ENCODE peak calls at places on chromosomes 16 and 17, in nine cellular contexts. One of them, this sample, is unnamed.
A peak's percentile ranks its signal among the peaks of the same experiment; 100 is the strongest.

GRCh38 chr17:69606142-69606800 is 191.8 kb downstream of the MAP2K6 start:
- DNase-seq in AG04449: no peak
- DNase-seq in stimulated activated naive CD8-positive, alpha-beta T cell treated with anti-CD3 and anti-CD28 coated beads, Interleukin-15, Interleukin-2, amounts not matched to agents 100 U/mL and 50 U/mL, for 24 hours: no peak
- DNase-seq in fibroblast of the aortic adventitia: peak; percentile 9
- DNase-seq in stimulated activated CD4-positive, alpha-beta T cell treated with anti-CD3 and anti-CD28 coated beads, Interleukin-4, amount 100 ng/mL, for 24 hours: no peak
- DNase-seq in amniotic stem cell: no peak
- DNase-seq in activated T-helper 1 cell treated with anti-CD3 and anti-CD28 coated beads, Interleukin-2, amount 50 U/mL, for 16 hours: no peak
- DNase-seq in stimulated activated CD8-positive, alpha-beta memory T cell treated with anti-CD3 and anti-CD28 coated beads, Interleukin-4, amount 100 ng/mL, for 1 hour: no peak
- DNase-seq in GM12892: no peak
- DNase-seq in this sample: no peak

GRCh38 chr16:48576927-48577326 is 33.1 kb downstream of the N4BP1 start:
- DNase-seq in AG04449: no peak
- DNase-seq in GM12892: no peak
- DNase-seq in amniotic stem cell: no peak
- DNase-seq in fibroblast of the aortic adventitia: peak; percentile 30
- DNase-seq in stimulated activated naive CD8-positive, alpha-beta T cell treated with anti-CD3 and anti-CD28 coated beads, Interleukin-15, Interleukin-2, amounts not matched to agents 100 U/mL and 50 U/mL, for 24 hours: peak; percentile 45
- DNase-seq in stimulated activated CD4-positive, alpha-beta T cell treated with anti-CD3 and anti-CD28 coated beads, Interleukin-4, amount 100 ng/mL, for 24 hours: peak; percentile 34
- DNase-seq in activated T-helper 1 cell treated with anti-CD3 and anti-CD28 coated beads, Interleukin-2, amount 50 U/mL, for 16 hours: no peak
- DNase-seq in stimulated activated CD8-positive, alpha-beta memory T cell treated with anti-CD3 and anti-CD28 coated beads, Interleukin-4, amount 100 ng/mL, for 1 hour: no peak
- DNase-seq in this sample: no peak

GRCh38 chr16:49274936-49275730 is 6.5 kb downstream of the CBLN1 start:
- DNase-seq in AG04449: no peak
- DNase-seq in GM12892: no peak
- DNase-seq in stimulated activated CD8-positive, alpha-beta memory T cell treated with anti-CD3 and anti-CD28 coated beads, Interleukin-4, amount 100 ng/mL, for 1 hour: no peak
- DNase-seq in stimulated activated CD4-positive, alpha-beta T cell treated with anti-CD3 and anti-CD28 coated beads, Interleukin-4, amount 100 ng/mL, for 24 hours: no peak
- DNase-seq in stimulated activated naive CD8-positive, alpha-beta T cell treated with anti-CD3 and anti-CD28 coated beads, Interleukin-15, Interleukin-2, amounts not matched to agents 100 U/mL and 50 U/mL, for 24 hours: no peak
- DNase-seq in amniotic stem cell: no peak
- DNase-seq in fibroblast of the aortic adventitia: no peak
- DNase-seq in activated T-helper 1 cell treated with anti-CD3 and anti-CD28 coated beads, Interleukin-2, amount 50 U/mL, for 16 hours: no peak
- DNase-seq in this sample: no peak

GRCh38 chr16:79089735-79090284 is 510.7 kb downstream of the MAF start:
- DNase-seq in stimulated activated naive CD8-positive, alpha-beta T cell treated with anti-CD3 and anti-CD28 coated beads, Interleukin-15, Interleukin-2, amounts not matched to agents 100 U/mL and 50 U/mL, for 24 hours: peak; percentile 71
- DNase-seq in stimulated activated CD8-positive, alpha-beta memory T cell treated with anti-CD3 and anti-CD28 coated beads, Interleukin-4, amount 100 ng/mL, for 1 hour: peak; percentile 17
- DNase-seq in AG04449: no peak
- DNase-seq in stimulated activated CD4-positive, alpha-beta T cell treated with anti-CD3 and anti-CD28 coated beads, Interleukin-4, amount 100 ng/mL, for 24 hours: peak; percentile 74
- DNase-seq in activated T-helper 1 cell treated with anti-CD3 and anti-CD28 coated beads, Interleukin-2, amount 50 U/mL, for 16 hours: peak; percentile 29
- DNase-seq in amniotic stem cell: no peak
- DNase-seq in fibroblast of the aortic adventitia: no peak
- DNase-seq in GM12892: no peak
- DNase-seq in this sample: peak; percentile 93

GRCh38 chr17:73569758-73570319 is 74.4 kb downstream of the SDK2 start:
- DNase-seq in stimulated activated CD8-positive, alpha-beta memory T cell treated with anti-CD3 and anti-CD28 coated beads, Interleukin-4, amount 100 ng/mL, for 1 hour: no peak
- DNase-seq in activated T-helper 1 cell treated with anti-CD3 and anti-CD28 coated beads, Interleukin-2, amount 50 U/mL, for 16 hours: no peak
- DNase-seq in GM12892: no peak
- DNase-seq in stimulated activated naive CD8-positive, alpha-beta T cell treated with anti-CD3 and anti-CD28 coated beads, Interleukin-15, Interleukin-2, amounts not matched to agents 100 U/mL and 50 U/mL, for 24 hours: no peak
- DNase-seq in fibroblast of the aortic adventitia: no peak
- DNase-seq in AG04449: no peak
- DNase-seq in amniotic stem cell: no peak
- DNase-seq in stimulated activated CD4-positive, alpha-beta T cell treated with anti-CD3 and anti-CD28 coated beads, Interleukin-4, amount 100 ng/mL, for 24 hours: no peak
- DNase-seq in this sample: no peak

GRCh38 chr16:27458196-27458728 is 56.3 kb downstream of the IL21R start:
- DNase-seq in GM12892: no peak
- DNase-seq in amniotic stem cell: no peak
- DNase-seq in activated T-helper 1 cell treated with anti-CD3 and anti-CD28 coated beads, Interleukin-2, amount 50 U/mL, for 16 hours: no peak
- DNase-seq in AG04449: no peak
- DNase-seq in stimulated activated CD4-positive, alpha-beta T cell treated with anti-CD3 and anti-CD28 coated beads, Interleukin-4, amount 100 ng/mL, for 24 hours: no peak
- DNase-seq in stimulated activated naive CD8-positive, alpha-beta T cell treated with anti-CD3 and anti-CD28 coated beads, Interleukin-15, Interleukin-2, amounts not matched to agents 100 U/mL and 50 U/mL, for 24 hours: no peak
- DNase-seq in fibroblast of the aortic adventitia: no peak
- DNase-seq in stimulated activated CD8-positive, alpha-beta memory T cell treated with anti-CD3 and anti-CD28 coated beads, Interleukin-4, amount 100 ng/mL, for 1 hour: no peak
- DNase-seq in this sample: no peak

GRCh38 chr17:63928966-63929695 is 3.0 kb downstream of the CD79B start:
- DNase-seq in stimulated activated CD8-positive, alpha-beta memory T cell treated with anti-CD3 and anti-CD28 coated beads, Interleukin-4, amount 100 ng/mL, for 1 hour: no peak
- DNase-seq in AG04449: no peak
- DNase-seq in GM12892: no peak
- DNase-seq in stimulated activated CD4-positive, alpha-beta T cell treated with anti-CD3 and anti-CD28 coated beads, Interleukin-4, amount 100 ng/mL, for 24 hours: no peak
- DNase-seq in fibroblast of the aortic adventitia: no peak
- DNase-seq in amniotic stem cell: no peak
- DNase-seq in activated T-helper 1 cell treated with anti-CD3 and anti-CD28 coated beads, Interleukin-2, amount 50 U/mL, for 16 hours: no peak
- DNase-seq in stimulated activated naive CD8-positive, alpha-beta T cell treated with anti-CD3 and anti-CD28 coated beads, Interleukin-15, Interleukin-2, amounts not matched to agents 100 U/mL and 50 U/mL, for 24 hours: no peak
- DNase-seq in this sample: no peak

GRCh38 chr16:12917653-12918052 is 16.3 kb downstream of the SHISA9 start:
- DNase-seq in stimulated activated CD8-positive, alpha-beta memory T cell treated with anti-CD3 and anti-CD28 coated beads, Interleukin-4, amount 100 ng/mL, for 1 hour: no peak
- DNase-seq in activated T-helper 1 cell treated with anti-CD3 and anti-CD28 coated beads, Interleukin-2, amount 50 U/mL, for 16 hours: no peak
- DNase-seq in amniotic stem cell: no peak
- DNase-seq in AG04449: no peak
- DNase-seq in stimulated activated naive CD8-positive, alpha-beta T cell treated with anti-CD3 and anti-CD28 coated beads, Interleukin-15, Interleukin-2, amounts not matched to agents 100 U/mL and 50 U/mL, for 24 hours: no peak
- DNase-seq in fibroblast of the aortic adventitia: no peak
- DNase-seq in GM12892: no peak
- DNase-seq in stimulated activated CD4-positive, alpha-beta T cell treated with anti-CD3 and anti-CD28 coated beads, Interleukin-4, amount 100 ng/mL, for 24 hours: no peak
- DNase-seq in this sample: no peak

GRCh38 chr16:88010971-88011483 is 59.8 kb downstream of the BANP start:
- DNase-seq in AG04449: no peak
- DNase-seq in stimulated activated CD4-positive, alpha-beta T cell treated with anti-CD3 and anti-CD28 coated beads, Interleukin-4, amount 100 ng/mL, for 24 hours: no peak
- DNase-seq in stimulated activated CD8-positive, alpha-beta memory T cell treated with anti-CD3 and anti-CD28 coated beads, Interleukin-4, amount 100 ng/mL, for 1 hour: no peak
- DNase-seq in activated T-helper 1 cell treated with anti-CD3 and anti-CD28 coated beads, Interleukin-2, amount 50 U/mL, for 16 hours: no peak
- DNase-seq in GM12892: no peak
- DNase-seq in fibroblast of the aortic adventitia: no peak
- DNase-seq in amniotic stem cell: no peak
- DNase-seq in stimulated activated naive CD8-positive, alpha-beta T cell treated with anti-CD3 and anti-CD28 coated beads, Interleukin-15, Interleukin-2, amounts not matched to agents 100 U/mL and 50 U/mL, for 24 hours: no peak
- DNase-seq in this sample: no peak